ENCODE peak calls at places on chromosome 17, in five cellular contexts. U, Z, D, L and W are unnamed samples.

GRCh38 chr17:385195-385835 is 32.7 kb upstream of the RPH3AL start:
- DNase-seq in L (peak; percentile 74), D (no peak), U (no peak), Z (peak; percentile 48), W (no peak)

GRCh38 chr17:43572368-43572980 is 26.3 kb upstream of the ETV4 start:
- DNase-seq in Z (no peak), U (no peak), L (no peak), D (no peak), W (no peak)

GRCh38 chr17:57599271-57600045 is 145.6 kb downstream of the CCDC182 start:
- DNase-seq in Z (no peak), U (no peak), D (no peak), L (no peak), W (no peak)

GRCh38 chr17:34741967-34742366 is 162.6 kb downstream of the TMEM132E start:
- DNase-seq in L (no peak), D (no peak), Z (no peak), U (no peak), W (no peak)

GRCh38 chr17:29617481-29618271 is 5.0 kb downstream of the CORO6 start:
- DNase-seq in Z (peak; percentile 87), L (no peak), D (no peak), U (peak; percentile 46), W (no peak)

GRCh38 chr17:57924677-57925076 is 30.5 kb downstream of the CUEDC1 start:
- DNase-seq in L (no peak), U (no peak), D (no peak), Z (no peak), W (no peak)

GRCh38 chr17:7446669-7447068 is 1.8 kb downstream of the CHRNB1 start:
- DNase-seq in Z (no peak), D (no peak), U (no peak), L (no peak), W (no peak)

GRCh38 chr17:68290268-68290954 is 516 bp downstream of the SLC16A6 start:
- DNase-seq in L (no peak), D (no peak), Z (peak; percentile 31), U (no peak), W (no peak)

GRCh38 chr17:58539703-58540102 is 25.3 kb upstream of the MTMR4 start:
- DNase-seq in D (no peak), Z (no peak), U (no peak), L (no peak), W (no peak)

GRCh38 chr17:35244345-35245195 is 1.7 kb downstream of the SLFN5 start:
- DNase-seq in L (peak; percentile 94), Z (peak; percentile 66), D (peak; percentile 63), U (peak; percentile 73), W (no peak)

GRCh38 chr17:46031920-46032319 is 32.9 kb downstream of the STH start:
- DNase-seq in U (no peak), L (no peak), Z (no peak), D (no peak), W (no peak)

GRCh38 chr17:37671028-37671812 is 28.0 kb upstream of the DDX52 start:
- DNase-seq in Z (no peak), D (no peak), U (no peak), L (no peak), W (no peak)

GRCh38 chr17:35448214-35448898 is at the start of gene SLFN13:
- DNase-seq in U (peak; percentile 57), Z (peak; percentile 87), D (no peak), L (peak; percentile 81), W (no peak)

GRCh38 chr17:64622931-64623654 is 39.0 kb downstream of the SMURF2 start:
- DNase-seq in U (no peak), Z (no peak), D (no peak), L (no peak), W (no peak)

GRCh38 chr17:18966831-18967624 is 15.1 kb downstream of the SLC5A10 start:
- DNase-seq in U (no peak), D (no peak), Z (peak; percentile 55), L (no peak), W (no peak)

GRCh38 chr17:34291721-34292348 is 6.3 kb downstream of the CCL11 start:
- DNase-seq in D (no peak), U (no peak), Z (no peak), L (no peak), W (no peak)

GRCh38 chr17:70107441-70107840 is 32.4 kb downstream of the KCNJ16 start:
- DNase-seq in D (no peak), U (no peak), Z (no peak), L (no peak), W (no peak)

GRCh38 chr17:17811381-17812210 is 25.2 kb downstream of the SREBF1 start:
- DNase-seq in D (no peak), L (no peak), U (no peak), Z (no peak), W (peak; percentile 75)

GRCh38 chr17:68122587-68122986 is 87.1 kb downstream of the KPNA2 start:
- DNase-seq in D (no peak), Z (no peak), L (no peak), U (no peak), W (no peak)

GRCh38 chr17:60926466-60927183 is 249.0 kb downstream of the BCAS3 start:
- DNase-seq in D (no peak), U (no peak), Z (no peak), L (no peak), W (peak; percentile 40)

GRCh38 chr17:71472809-71473789 is 647.7 kb upstream of the SOX9 start:
- DNase-seq in Z (no peak), L (no peak), D (no peak), U (no peak), W (peak; percentile 45)

GRCh38 chr17:64024781-64025731 is 4.6 kb upstream of the ICAM2 start:
- DNase-seq in L (peak; percentile 60), D (no peak), Z (no peak), U (no peak), W (no peak)

GRCh38 chr17:30344283-30345088 is 10.6 kb upstream of the TMIGD1 start:
- DNase-seq in D (no peak), L (no peak), U (no peak), Z (peak; percentile 71), W (peak; percentile 96)

GRCh38 chr17:31829649-31830048 is 29.4 kb downstream of the COPRS start:
- DNase-seq in L (no peak), D (no peak), U (no peak), Z (no peak), W (no peak)

GRCh38 chr17:77867308-77867781 is 91.2 kb upstream of the TNRC6C start:
- DNase-seq in L (no peak), U (no peak), Z (no peak), D (no peak), W (no peak)

GRCh38 chr17:17935321-17936271 is 36.6 kb downstream of the TOM1L2 start:
- DNase-seq in Z (no peak), D (no peak), U (no peak), L (peak; percentile 83), W (no peak)

GRCh38 chr17:63834431-63835166 is 7.1 kb upstream of the FTSJ3 start:
- DNase-seq in U (no peak), D (no peak), L (no peak), Z (peak; percentile 38), W (no peak)

GRCh38 chr17:19249681-19250080 is 12.5 kb downstream of the EPN2 start:
- DNase-seq in D (no peak), Z (no peak), L (no peak), U (no peak), W (no peak)

GRCh38 chr17:29567362-29568330 is 809 bp upstream of the ABHD15 start:
- DNase-seq in D (no peak), Z (peak; percentile 73), U (no peak), L (peak; percentile 83), W (no peak)

GRCh38 chr17:12463102-12463501 is 202.6 kb upstream of the MYOCD start:
- DNase-seq in L (no peak), Z (no peak), D (peak; percentile 3), U (no peak), W (no peak)

GRCh38 chr17:76924345-76925332 is 56.4 kb downstream of the MGAT5B start:
- DNase-seq in D (no peak), L (no peak), U (no peak), Z (no peak), W (no peak)

GRCh38 chr17:42354956-42355843 is 33.0 kb downstream of the STAT3 start:
- DNase-seq in Z (no peak), L (no peak), D (no peak), U (no peak), W (no peak)

DNA sequence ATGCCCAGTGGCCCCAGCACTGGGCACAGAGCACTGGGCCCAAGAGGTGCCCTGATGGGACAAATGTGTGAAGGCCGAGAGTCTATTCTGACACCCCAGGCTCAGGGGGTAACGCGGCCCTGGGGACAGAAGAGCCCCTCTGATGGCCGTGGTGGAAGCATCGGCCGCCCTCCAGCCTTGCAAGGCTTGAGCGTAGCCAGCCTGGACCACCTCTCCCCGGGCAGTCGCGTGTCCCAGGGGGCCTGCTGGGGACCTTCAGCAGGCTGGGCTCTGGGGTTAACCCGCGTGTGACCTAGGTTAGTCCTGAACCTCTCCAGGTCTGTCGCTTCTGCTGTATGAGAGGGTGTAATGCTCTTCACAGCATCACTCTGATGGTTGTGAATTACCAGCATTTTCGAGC is 40.8 kb downstream of the NOS2 start:
- DNase-seq in L (no peak), D (no peak), U (no peak), Z (no peak), W (no peak)
- TF ChIP-seq CTCF in L (no peak), D (no peak), U (no peak), Z (no peak), W (no peak)

GRCh38 chr17:40062347-40063033 is at the start of gene THRA:
- DNase-seq in Z (peak; percentile 78), U (no peak), L (peak; percentile 77), D (no peak), W (no peak)

GRCh38 chr17:40059729-40060475 is 2.9 kb upstream of the THRA start:
- DNase-seq in D (no peak), L (no peak), U (no peak), Z (no peak), W (no peak)

GRCh38 chr17:40060887-40061480 is 1.8 kb upstream of the THRA start:
- DNase-seq in Z (no peak), L (no peak), D (no peak), U (no peak), W (no peak)

GRCh38 chr17:40063034-40063765 is 435 bp downstream of the THRA start:
- DNase-seq in U (no peak), L (peak; percentile 89), Z (peak; percentile 51), D (no peak), W (no peak)

DNA sequence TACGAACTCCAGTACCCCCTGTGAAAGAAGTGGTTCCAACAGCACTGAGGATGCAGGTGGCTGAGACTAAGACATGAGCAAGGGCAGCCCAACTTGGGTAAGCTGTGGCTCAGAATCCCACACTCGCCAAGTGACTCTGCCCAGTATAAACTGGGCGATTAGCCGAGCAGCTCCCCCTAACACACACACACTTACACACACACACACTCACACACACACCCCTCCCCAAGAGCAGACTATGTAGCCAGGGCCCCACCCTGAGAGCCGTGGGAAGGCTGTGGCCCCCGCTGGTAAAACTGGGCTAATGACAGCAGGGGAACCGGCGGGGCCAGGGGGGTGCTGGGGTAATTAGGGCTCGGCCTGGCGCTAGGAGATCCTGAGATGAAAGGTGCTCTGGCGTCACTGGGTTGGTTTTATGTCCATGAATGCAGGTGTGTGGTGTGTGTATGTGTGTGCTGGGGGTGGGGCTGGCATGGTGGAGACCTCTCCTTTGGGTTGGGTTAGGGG is 1.2 kb upstream of the THRA start:
- DNase-seq in U (no peak), Z (no peak), D (no peak), L (no peak), W (no peak)
- H3K4me3 ChIP-seq in U (no peak overlapping the region), Z (no peak overlapping the region), D (no peak overlapping the region), L (no peak overlapping the region), W (no peak overlapping the region)

GRCh38 chr17:79104898-79105600 is 30.4 kb downstream of the ENGASE start:
- DNase-seq in Z (no peak), D (no peak), U (no peak), L (no peak), W (no peak)
- TF ChIP-seq CTCF in Z (no peak), D (no peak), U (no peak), L (no peak), W (no peak)

GRCh38 chr17:73156887-73157870 is 7.6 kb upstream of the SSTR2 start:
- DNase-seq in D (no peak), L (no peak), U (no peak), Z (no peak), W (no peak)
- H3K4me3 ChIP-seq in D (no peak overlapping the region), L (no peak overlapping the region), U (no peak overlapping the region), Z (no peak overlapping the region), W (no peak overlapping the region)